ENCODE peak calls at places on chromosomes 2 and 18, in seven cellular contexts. M is Calu3; G is AG04450; A is CD8-positive, alpha-beta T cell; B is fibroblast of villous mesenchyme; D is foreskin fibroblast; N is endothelial cell. K is an unnamed sample.

GRCh38 chr2:233455491-233455890 is 101.2 kb downstream of the DGKD start:
- DNase-seq in M (no peak), G (no peak), A (no peak), B (no peak), D (no peak), N (no peak), K (no peak)

GRCh38 chr2:138209009-138209408 is 244.7 kb downstream of the HNMT start:
- DNase-seq in M (no peak), G (no peak), A (no peak), B (no peak), D (peak), N (no peak), K (no peak)

GRCh38 chr2:25309402-25309801 is 32.3 kb downstream of the DNMT3A start:
- DNase-seq in M (peak), G (no peak), A (peak), B (peak), D (peak), N (peak), K (no peak)

GRCh38 chr2:110748489-110748867 is 16.1 kb downstream of the ACOXL start:
- DNase-seq in M (no peak), G (no peak), A (peak), B (no peak), D (no peak), N (no peak), K (no peak)

GRCh38 chr2:8644605-8645175 is 37.2 kb upstream of the ID2 start:
- DNase-seq in M (no peak), G (no peak), A (no peak), B (no peak), D (no peak), N (no peak), K (no peak)

GRCh38 chr18:62556397-62556796 is 33.6 kb downstream of the ZCCHC2 start:
- DNase-seq in M (no peak), G (no peak), A (no peak), B (no peak), D (no peak), N (no peak), K (no peak)

GRCh38 chr2:205763708-205764501 is 81.6 kb downstream of the NRP2 start:
- DNase-seq in M (peak), G (peak), A (no peak), B (peak), D (peak), N (peak), K (no peak)

GRCh38 chr2:239927424-239927981 is 97.6 kb downstream of the NDUFA10 start:
- DNase-seq in M (peak), G (peak), A (peak), B (peak), D (peak), N (no peak), K (peak)

GRCh38 chr2:229931241-229931640 is 8.9 kb downstream of the FBXO36 start:
- DNase-seq in M (no peak), G (no peak), A (no peak), B (no peak), D (no peak), N (no peak), K (no peak)

GRCh38 chr2:231883468-231883881 is 42.7 kb downstream of the NPPC start:
- DNase-seq in M (no peak), G (no peak), A (no peak), B (peak), D (peak), N (no peak), K (no peak)

GRCh38 chr2:101900375-101900774 is 91.4 kb upstream of the IL1R2 start:
- DNase-seq in M (no peak), G (no peak), A (no peak), B (no peak), D (no peak), N (no peak), K (no peak)

GRCh38 chr2:10136187-10136934 is 13.8 kb downstream of the RRM2 start:
- DNase-seq in M (peak), G (no peak), A (no peak), B (no peak), D (no peak), N (no peak), K (no peak)

GRCh38 chr2:33550206-33550605 is 48.9 kb downstream of the FAM98A start:
- DNase-seq in M (no peak), G (no peak), A (no peak), B (no peak), D (no peak), N (no peak), K (no peak)

GRCh38 chr2:15708865-15709820 is 117.5 kb downstream of the DDX1 start:
- DNase-seq in M (no peak), G (no peak), A (no peak), B (no peak), D (no peak), N (peak), K (no peak)

GRCh38 chr2:68837164-68837860 is 33.9 kb downstream of the BMP10 start:
- DNase-seq in M (no peak), G (no peak), A (peak), B (peak), D (peak), N (peak), K (no peak)

GRCh38 chr2:75047907-75048625 is 89.6 kb downstream of the POLE4 start:
- DNase-seq in M (no peak), G (no peak), A (no peak), B (peak), D (peak), N (no peak), K (no peak)

GRCh38 chr2:208311954-208312353 is 45.9 kb downstream of the PIKFYVE start:
- DNase-seq in M (no peak), G (no peak), A (no peak), B (no peak), D (peak), N (no peak), K (no peak)

GRCh38 chr2:121532347-121532766 is 1.7 kb downstream of the RNU4ATAC start:
- DNase-seq in M (no peak), G (peak), A (no peak), B (peak), D (peak), N (no peak), K (no peak)

GRCh38 chr2:234770715-234771141 is 181.1 kb upstream of the SH3BP4 start:
- DNase-seq in M (no peak), G (no peak), A (no peak), B (no peak), D (peak), N (no peak), K (no peak)
- TF ChIP-seq CTCF in M (no peak), G (no peak), A (no peak), B (no peak), D (no peak), N (no peak), K (no peak)

DNA sequence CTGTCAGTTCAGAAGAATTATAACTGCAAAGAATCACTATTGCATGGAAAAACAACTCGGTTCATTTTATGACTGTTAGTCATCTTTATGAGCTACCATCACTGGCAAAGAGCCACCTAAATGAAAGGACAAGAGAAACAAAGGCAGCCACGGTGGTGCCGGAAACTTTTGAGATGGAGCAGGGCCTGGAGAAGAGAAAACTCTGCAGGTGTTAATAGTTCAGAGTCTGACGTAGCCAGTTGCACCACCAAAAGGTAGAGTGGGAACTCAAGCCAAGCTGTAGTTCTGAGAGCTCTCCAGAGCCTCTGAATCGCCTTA is 110.9 kb downstream of the FTCDNL1 start:
- DNase-seq in M (no peak), G (no peak), A (no peak), B (no peak), D (no peak), N (no peak), K (no peak)
- TF ChIP-seq CTCF in M (no peak), G (no peak), A (peak), B (no peak), D (no peak), N (peak), K (no peak)

GRCh38 chr2:223669453-223670225 is 67.5 kb upstream of the SCG2 start:
- DNase-seq in M (no peak), G (no peak), A (no peak), B (peak), D (peak), N (no peak), K (no peak)

DNA sequence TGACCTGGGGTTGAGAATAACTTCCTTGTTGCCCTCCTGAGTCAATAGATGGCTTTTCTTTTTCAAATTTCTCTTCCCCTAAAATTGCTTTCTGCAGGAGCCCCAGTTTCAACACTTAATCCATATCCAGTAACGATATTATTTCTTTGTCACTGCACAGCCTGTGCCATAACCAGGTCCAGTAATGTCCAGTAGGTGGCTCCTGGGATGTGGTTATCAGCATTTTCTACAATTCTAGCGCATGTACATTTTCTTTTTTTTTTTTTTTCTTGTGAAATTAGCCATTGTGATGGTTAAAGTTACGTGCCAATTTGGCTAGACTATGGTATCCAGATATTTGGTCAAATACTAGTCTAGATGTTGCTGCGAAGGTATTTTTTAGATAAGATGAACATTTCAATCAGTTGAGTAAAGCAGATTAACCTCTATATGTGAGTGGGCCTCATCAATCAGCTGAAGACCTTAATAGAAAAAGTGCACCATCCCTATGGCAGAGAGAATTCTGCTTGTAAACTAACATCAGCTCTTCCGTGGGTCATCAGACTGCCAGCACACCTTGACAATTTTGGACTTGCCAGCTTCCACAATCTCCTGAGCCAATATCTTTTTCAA is 72.9 kb upstream of the SCG2 start:
- DNase-seq in M (peak), G (no peak), A (no peak), B (peak), D (peak), N (peak), K (no peak)
- TF ChIP-seq CTCF in M (peak), G (peak), A (no peak), B (peak), D (peak), N (peak), K (peak)

DNA sequence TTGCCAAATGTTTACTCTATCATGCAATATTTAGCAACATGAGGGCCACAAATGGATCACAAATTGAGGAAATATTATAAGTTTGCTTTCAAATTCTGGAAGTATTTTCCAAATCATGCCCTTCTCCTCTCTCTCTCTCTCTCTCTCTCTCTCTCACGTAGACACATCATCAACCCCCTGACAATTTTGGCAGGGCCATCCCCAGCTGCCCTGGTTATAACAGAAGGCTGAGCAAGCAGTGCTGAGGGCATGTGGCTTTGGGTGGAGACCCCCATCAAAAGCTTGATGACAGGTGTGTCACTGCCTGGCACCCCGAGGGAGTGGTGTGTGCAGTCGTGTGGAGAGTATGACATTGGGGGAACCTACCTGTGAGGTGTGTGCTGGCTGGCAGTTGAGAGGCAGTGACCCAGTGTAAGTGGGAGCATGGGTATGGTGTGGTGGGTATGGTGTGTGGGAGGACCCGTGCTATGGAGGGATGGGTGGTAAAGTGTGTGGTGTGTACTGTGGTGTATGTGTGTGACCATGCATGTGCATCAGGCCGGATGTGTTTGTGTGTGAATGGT is 224.5 kb downstream of the TTC32 start:
- DNase-seq in M (no peak), G (no peak), A (no peak), B (no peak), D (no peak), N (no peak), K (no peak)
- TF ChIP-seq CTCF in M (no peak), G (no peak), A (no peak), B (no peak), D (no peak), N (no peak), K (no peak)

DNA sequence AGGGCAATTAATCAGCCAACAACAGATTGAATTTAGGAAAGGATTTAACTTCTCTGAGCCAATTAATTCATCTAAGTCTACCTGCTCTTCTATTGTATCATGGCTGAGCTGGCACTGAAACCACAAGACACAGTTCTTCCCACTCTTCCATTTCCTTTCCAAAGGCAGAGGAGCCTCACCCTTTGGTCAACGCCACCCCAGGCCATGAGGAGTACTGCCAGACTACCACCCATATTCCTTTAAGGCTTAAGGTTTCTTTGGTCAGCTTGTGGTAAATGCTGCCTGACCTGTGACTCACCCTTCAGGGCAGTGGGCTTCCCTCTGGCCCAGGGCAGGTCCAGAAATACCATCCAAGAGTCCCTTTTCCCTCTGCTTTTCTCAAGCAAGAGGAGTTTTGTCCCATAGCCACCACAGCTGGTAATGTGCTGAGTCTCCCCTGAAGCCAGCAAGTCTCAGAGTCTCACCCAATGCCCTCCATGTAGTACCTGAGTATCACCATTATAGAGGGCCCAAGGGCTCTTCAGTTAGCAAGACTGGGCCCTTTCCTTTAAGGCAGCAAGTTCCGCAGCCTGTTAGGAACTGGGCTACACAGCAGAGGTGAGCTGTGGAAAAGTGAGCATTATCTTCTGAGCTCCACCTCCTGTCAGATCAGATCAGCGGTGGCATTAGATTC is 900.5 kb upstream of the CRIM1 start:
- DNase-seq in M (peak), G (no peak), A (no peak), B (no peak), D (no peak), N (no peak), K (no peak)
- TF ChIP-seq CTCF in M (no peak), G (no peak), A (no peak), B (no peak), D (no peak), N (no peak), K (no peak)

DNA sequence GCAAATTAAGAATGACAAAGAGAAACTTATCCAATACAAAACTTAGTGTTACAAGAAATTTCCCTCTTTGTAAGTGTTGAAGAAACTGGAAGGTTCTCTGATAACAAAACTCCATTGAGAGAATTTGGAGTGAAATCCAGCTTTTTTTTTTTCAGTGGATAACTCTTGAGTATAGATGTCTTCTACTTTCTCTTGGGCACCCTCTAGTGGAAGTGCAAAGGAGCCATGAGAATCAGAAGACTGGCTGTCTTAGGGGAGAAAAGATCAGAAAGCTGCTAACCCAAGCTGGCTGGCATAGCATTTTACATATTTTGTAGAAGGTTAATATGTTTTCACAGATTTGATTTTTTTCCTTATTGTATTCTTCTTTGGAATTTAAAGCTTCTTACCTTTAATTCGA is 138.8 kb upstream of the SATB2 start:
- DNase-seq in M (peak), G (no peak), A (no peak), B (peak), D (peak), N (no peak), K (no peak)
- TF ChIP-seq CTCF in M (peak), G (peak), A (no peak), B (peak), D (peak), N (no peak), K (peak)

GRCh38 chr2:221482581-221483140 is 89.4 kb downstream of the EPHA4 start:
- DNase-seq in M (no peak), G (no peak), A (no peak), B (no peak), D (no peak), N (no peak), K (no peak)

GRCh38 chr2:221488134-221488807 is 83.8 kb downstream of the EPHA4 start:
- DNase-seq in M (no peak), G (no peak), A (no peak), B (no peak), D (no peak), N (no peak), K (no peak)

GRCh38 chr2:221484761-221485499 is 87.2 kb downstream of the EPHA4 start:
- DNase-seq in M (no peak), G (no peak), A (no peak), B (no peak), D (no peak), N (no peak), K (no peak)

GRCh38 chr2:221485500-221485870 is 86.6 kb downstream of the EPHA4 start:
- DNase-seq in M (no peak), G (no peak), A (no peak), B (no peak), D (peak), N (no peak), K (peak)

DNA sequence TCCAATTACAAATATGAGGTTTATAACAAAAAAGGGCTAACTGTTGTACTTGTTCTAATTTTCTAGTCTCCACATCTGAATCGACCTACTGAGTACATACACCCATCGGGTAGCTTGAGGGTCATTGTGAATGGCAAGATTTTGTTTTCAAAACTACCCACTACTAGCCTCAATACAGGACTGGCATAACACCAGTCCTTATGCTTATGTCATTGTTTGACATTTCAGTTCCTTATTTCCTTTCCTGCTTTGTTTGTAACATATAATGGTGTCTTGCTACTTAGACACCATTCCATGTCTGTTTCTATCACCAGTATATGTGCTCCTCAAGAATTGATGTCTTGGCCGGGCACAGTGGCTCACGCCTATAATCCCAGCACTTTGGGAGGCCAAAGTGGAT is 86.0 kb downstream of the EPHA4 start:
- DNase-seq in M (no peak), G (no peak), A (no peak), B (no peak), D (no peak), N (no peak), K (no peak)
- TF ChIP-seq CTCF in M (no peak), G (no peak), A (no peak), B (no peak), D (no peak), N (no peak), K (no peak)

GRCh38 chr2:235799281-235799680 is 305.4 kb downstream of the AGAP1 start:
- DNase-seq in M (no peak), G (no peak), A (no peak), B (no peak), D (no peak), N (no peak), K (no peak)
- TF ChIP-seq CTCF in M (no peak), G (no peak), A (no peak), B (no peak), D (no peak), N (no peak), K (no peak)

GRCh38 chr2:46377287-46377605 is 80.0 kb downstream of the EPAS1 start:
- DNase-seq in M (no peak), G (no peak), A (no peak), B (peak), D (peak), N (no peak), K (no peak)
- TF ChIP-seq CTCF in M (no peak), G (no peak), A (no peak), B (no peak), D (no peak), N (no peak), K (no peak)

GRCh38 chr2:30472326-30472725 is 25.3 kb downstream of the LCLAT1 start:
- DNase-seq in M (no peak), G (no peak), A (no peak), B (peak), D (no peak), N (no peak), K (no peak)
- TF ChIP-seq CTCF in M (no peak), G (peak), A (no peak), B (no peak), D (no peak), N (no peak), K (no peak)

K was measured in AG09319.